ENCODE peak calls at places on chromosomes 2 and 18, in four cellular contexts. R is WTC11, P is K562, B is H1. L is an unnamed sample.

GRCh38 chr2:210445116-210445707 is 31.3 kb downstream of the LANCL1 start:
- DNase-seq in B (no peak), P (peak), R (no peak), L (peak)

GRCh38 chr18:80176334-80177080 is 67.4 kb downstream of the ADNP2 start:
- DNase-seq in R (no peak), B (no peak), P (no peak), L (no peak)

GRCh38 chr2:127049927-127050802 is 56.8 kb downstream of the BIN1 start:
- DNase-seq in P (peak), B (peak), R (peak), L (peak)

GRCh38 chr2:46943881-46944798 is 28.5 kb upstream of the MCFD2 start:
- DNase-seq in B (no peak), P (no peak), R (no peak), L (no peak)

GRCh38 chr2:171347158-171347557 is 86.6 kb downstream of the METTL8 start:
- DNase-seq in B (no peak), P (no peak), R (no peak), L (no peak)

GRCh38 chr2:160324161-160324768 is 124.2 kb upstream of the ITGB6 start:
- DNase-seq in R (peak), P (peak), B (no peak), L (peak)

GRCh38 chr18:80192653-80193385 is 54.5 kb downstream of the PARD6G start:
- DNase-seq in R (no peak), P (no peak), B (no peak), L (no peak)

GRCh38 chr18:62360806-62361205 is 35.7 kb downstream of the TNFRSF11A start:
- DNase-seq in R (no peak), B (no peak), P (no peak), L (no peak)

GRCh38 chr18:6747646-6748045 is 18.1 kb downstream of the ARHGAP28 start:
- DNase-seq in B (no peak), P (no peak), R (no peak), L (no peak)

GRCh38 chr2:54903736-54904554 is 146.3 kb downstream of the RTN4 start:
- DNase-seq in B (peak), R (no peak), P (peak), L (no peak)

GRCh38 chr2:100425573-100426383 is 8.3 kb upstream of the CHST10 start:
- DNase-seq in R (no peak), P (no peak), B (no peak), L (no peak)

GRCh38 chr2:48600204-48600813 is 17.3 kb upstream of the GTF2A1L start:
- DNase-seq in P (peak), R (no peak), B (no peak), L (peak)

GRCh38 chr2:98730053-98730850 is 680 bp downstream of the MGAT4A start:
- DNase-seq in R (peak), B (no peak), P (peak), L (peak)

GRCh38 chr2:98732430-98733051 is 1.6 kb upstream of the MGAT4A start:
- DNase-seq in B (no peak), P (no peak), R (no peak), L (no peak)

GRCh38 chr2:98729652-98730051 is 1.3 kb downstream of the MGAT4A start:
- DNase-seq in P (no peak), B (no peak), R (no peak), L (no peak)

GRCh38 chr2:98730851-98731708 is at the start of gene MGAT4A:
- DNase-seq in B (peak), P (peak), R (peak), L (peak)

DNA sequence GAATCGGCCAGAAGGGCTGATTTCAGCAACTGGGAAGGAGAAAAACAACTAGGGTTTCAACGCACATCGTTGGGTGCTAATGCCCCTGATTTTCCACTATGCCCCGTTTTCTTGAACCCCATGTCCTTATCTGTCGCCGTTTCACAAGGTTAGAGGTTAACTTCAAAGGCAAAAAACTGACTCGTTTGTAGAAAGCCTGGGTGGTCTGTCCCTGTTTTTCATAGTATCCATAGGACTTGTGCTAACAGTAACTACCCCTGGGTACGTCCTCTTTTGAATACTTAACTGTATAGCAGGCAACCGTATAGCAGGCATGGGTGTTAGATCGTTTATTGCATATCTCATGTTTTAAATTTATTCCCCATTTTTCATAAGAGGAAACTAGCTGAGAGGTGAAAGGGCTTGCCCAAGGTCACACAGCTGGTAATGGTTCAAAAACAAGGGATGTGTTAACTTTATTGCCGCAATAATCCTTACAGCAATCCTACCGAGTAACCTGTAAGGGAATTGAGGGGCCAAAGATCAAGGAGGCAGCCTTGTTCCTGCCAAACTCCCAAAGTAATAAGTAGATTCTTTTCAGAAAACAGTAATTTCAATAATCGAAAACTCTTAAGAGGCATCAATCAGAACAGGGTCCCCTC is 897 bp upstream of the MGAT4A start:
- DNase-seq in P (no peak), B (no peak), R (no peak), L (no peak)
- TF ChIP-seq TEAD4 in P (no peak), B (no peak), R (no peak), L (no peak)

DNA sequence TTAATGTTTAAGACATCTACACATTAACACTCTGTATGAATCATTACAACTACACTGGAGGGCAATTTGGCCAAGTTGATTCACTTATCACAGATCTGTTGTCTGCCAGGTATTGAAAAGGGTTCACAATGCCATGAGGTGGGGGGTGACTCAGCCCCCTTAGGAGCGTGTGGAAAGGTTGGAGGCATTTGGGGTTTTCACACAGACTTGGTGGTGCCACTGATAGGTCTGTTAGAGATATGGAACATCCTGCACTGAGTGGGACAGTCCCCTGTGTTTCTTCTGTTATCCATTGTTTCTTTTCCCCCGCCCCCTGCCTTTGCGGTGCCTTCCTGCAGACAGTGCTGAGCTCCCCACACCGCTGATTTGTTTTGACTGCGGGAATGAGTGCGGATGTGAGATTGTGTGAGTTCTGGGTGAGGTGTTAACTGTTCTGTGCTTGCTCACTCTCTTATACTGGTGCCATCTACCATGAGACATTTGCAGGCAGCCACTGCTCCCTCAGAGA is 9.3 kb upstream of the TSN start:
- DNase-seq in R (no peak), B (no peak), P (peak), L (no peak)
- TF ChIP-seq TEAD4 in R (no peak), B (no peak), P (no peak), L (no peak)

GRCh38 chr2:222043897-222044296 is 254.9 kb downstream of the PAX3 start:
- DNase-seq in P (no peak), R (no peak), B (no peak), L (no peak)
- TF ChIP-seq TEAD4 in P (no peak), R (no peak), B (no peak), L (no peak)

DNA sequence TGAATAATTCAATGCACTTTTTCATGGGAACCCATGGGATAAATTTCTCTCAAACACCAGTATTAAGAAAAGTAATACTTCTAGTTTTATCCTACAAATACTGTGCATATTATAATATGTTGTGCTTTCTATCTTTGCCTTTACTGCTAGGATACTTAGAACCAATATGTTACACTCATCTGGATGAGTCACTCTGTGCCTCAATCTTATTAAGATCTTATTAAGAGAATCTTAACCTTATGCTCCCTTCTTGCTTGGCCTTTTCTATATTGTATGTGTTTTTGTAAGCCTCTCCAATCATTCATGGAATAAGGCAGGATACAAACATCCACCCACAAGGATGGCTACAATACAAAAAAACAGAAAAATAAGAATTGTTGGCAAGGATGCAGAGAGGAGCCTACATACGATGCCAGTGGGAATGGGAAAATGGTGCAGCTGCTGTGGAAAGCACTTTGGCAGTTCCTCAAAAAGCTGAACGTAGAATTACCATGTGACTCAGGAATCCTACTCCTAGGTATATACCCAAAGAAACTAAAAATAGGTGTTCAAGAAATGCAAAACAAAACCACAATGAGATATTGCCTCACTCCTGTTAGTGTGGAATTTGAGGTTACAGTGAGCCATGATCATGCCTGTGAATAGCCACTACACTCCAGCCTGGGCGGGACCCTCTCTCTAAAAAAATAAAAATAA is 10.7 kb upstream of the TWSG1 start:
- DNase-seq in R (no peak), P (no peak), B (no peak), L (no peak)
- TF ChIP-seq TEAD4 in R (no peak), P (no peak), B (no peak), L (no peak)

L was measured in SK-N-SH.